ENCODE peak calls at places on chromosomes 3 and 15, in seven cellular contexts. S is CD4-positive, alpha-beta memory T cell; O is OCI-LY7; X is body of pancreas; J is foreskin keratinocyte; V is ovary; C is adrenal gland. R is an unnamed sample. For H3K4me1, the result is how much of the 10 kb centered on the place peaks cover.

GRCh38 chr15:33022629-33023028 is 171.9 kb downstream of the FMN1 start:
- DNase-seq in V (no peak), C (peak), J (peak), O (no peak), X (peak), S (no peak), R (peak)

GRCh38 chr3:170780955-170781354 is 89.0 kb downstream of the RPL22L1 start:
- DNase-seq in V (no peak), J (peak), O (no peak), C (no peak), X (no peak), S (no peak), R (no peak)

GRCh38 chr3:148331111-148331818 is 366.4 kb upstream of the AGTR1 start:
- DNase-seq in V (no peak), C (no peak), O (no peak), J (no peak), X (no peak), S (no peak), R (peak)

GRCh38 chr3:189954733-189955665 is 165.7 kb downstream of the P3H2 start:
- DNase-seq in S (no peak), V (no peak), O (no peak), J (no peak), X (no peak), C (no peak), R (no peak)

GRCh38 chr3:132625613-132626012 is 28.5 kb downstream of the ACKR4 start:
- DNase-seq in V (no peak), S (no peak), X (no peak), C (no peak), J (no peak), O (peak), R (no peak)

GRCh38 chr3:184031187-184031792 is at the start of gene HTR3D:
- DNase-seq in V (no peak), O (no peak), S (no peak), C (no peak), X (no peak), J (no peak), R (no peak)

GRCh38 chr3:140164922-140165590 is 230.1 kb downstream of the CLSTN2 start:
- DNase-seq in X (peak), J (peak), S (no peak), C (no peak), V (no peak), O (no peak), R (no peak)

GRCh38 chr3:60086811-60087210 is 1037.0 kb upstream of the CFAP20DC start:
- DNase-seq in J (peak), S (no peak), X (no peak), V (no peak), C (no peak), O (no peak), R (peak)

GRCh38 chr3:32983124-32983523 is 31.7 kb downstream of the CCR4 start:
- DNase-seq in S (no peak), V (no peak), O (no peak), C (no peak), X (no peak), J (no peak), R (no peak)

GRCh38 chr3:81299486-81299885 is 462.0 kb downstream of the GBE1 start:
- DNase-seq in J (no peak), V (no peak), S (no peak), C (no peak), X (no peak), O (no peak), R (no peak)

GRCh38 chr15:75454471-75455418 is 3.3 kb upstream of the SIN3A start:
- DNase-seq in S (peak), X (peak), J (peak), V (no peak), C (peak), O (peak), R (peak)

DNA sequence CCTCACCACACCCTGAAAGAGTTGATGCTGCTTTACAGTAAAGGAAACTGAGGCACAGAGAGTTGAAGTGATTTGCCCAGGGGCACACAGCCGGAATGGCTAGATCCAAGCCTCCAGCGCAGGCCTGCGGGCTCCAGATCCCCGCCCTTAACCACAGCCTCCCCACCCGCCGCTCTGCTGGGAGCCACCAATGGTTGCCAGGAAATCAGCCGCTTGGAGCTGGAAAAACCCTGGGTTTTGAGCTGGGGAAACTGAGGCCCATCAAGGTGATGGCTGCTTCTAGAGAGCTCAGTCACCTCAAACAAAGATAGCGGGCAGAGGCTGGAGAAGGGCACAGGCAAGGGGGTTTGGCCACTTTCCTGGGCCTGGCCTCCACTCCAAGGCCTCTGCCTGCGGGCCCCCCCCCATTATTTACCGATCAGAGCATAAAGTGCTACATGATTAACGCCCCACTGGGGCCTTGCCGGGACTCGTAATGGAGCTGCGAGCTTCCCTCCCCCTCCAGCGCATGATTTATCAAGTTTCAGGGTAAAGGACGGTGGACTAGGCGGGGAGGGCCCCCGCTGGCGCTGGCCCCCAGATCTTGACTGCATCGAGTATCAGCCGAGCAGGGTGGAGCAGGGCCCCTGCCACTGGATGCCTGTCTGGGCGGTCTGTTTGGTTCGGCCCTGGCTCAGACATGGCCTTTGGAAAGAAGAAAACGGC is 9.2 kb downstream of the PLXND1 start:
- DNase-seq in C (no peak), O (no peak), J (no peak), V (no peak), X (no peak), S (no peak), R (peak)
- H3K4me1 ChIP-seq in C (under half), O (under half), J (under half), V (under half), X (half or more), S (under half), R (under half)

GRCh38 chr3:46710229-46710628 is 7.4 kb downstream of the PRSS50 start:
- DNase-seq in C (no peak), V (peak), O (no peak), X (no peak), J (no peak), S (no peak), R (no peak)

GRCh38 chr3:46710671-46711295 is 6.9 kb downstream of the PRSS50 start:
- DNase-seq in S (no peak), J (no peak), X (no peak), O (no peak), C (peak), V (peak), R (no peak)

GRCh38 chr3:46708401-46709146 is 7.4 kb downstream of the TMIE start:
- DNase-seq in V (peak), S (no peak), X (no peak), O (no peak), J (no peak), C (peak), R (no peak)

GRCh38 chr3:46709721-46710120 is 7.9 kb downstream of the PRSS50 start:
- DNase-seq in C (peak), V (peak), X (no peak), J (no peak), O (no peak), S (no peak), R (no peak)

DNA sequence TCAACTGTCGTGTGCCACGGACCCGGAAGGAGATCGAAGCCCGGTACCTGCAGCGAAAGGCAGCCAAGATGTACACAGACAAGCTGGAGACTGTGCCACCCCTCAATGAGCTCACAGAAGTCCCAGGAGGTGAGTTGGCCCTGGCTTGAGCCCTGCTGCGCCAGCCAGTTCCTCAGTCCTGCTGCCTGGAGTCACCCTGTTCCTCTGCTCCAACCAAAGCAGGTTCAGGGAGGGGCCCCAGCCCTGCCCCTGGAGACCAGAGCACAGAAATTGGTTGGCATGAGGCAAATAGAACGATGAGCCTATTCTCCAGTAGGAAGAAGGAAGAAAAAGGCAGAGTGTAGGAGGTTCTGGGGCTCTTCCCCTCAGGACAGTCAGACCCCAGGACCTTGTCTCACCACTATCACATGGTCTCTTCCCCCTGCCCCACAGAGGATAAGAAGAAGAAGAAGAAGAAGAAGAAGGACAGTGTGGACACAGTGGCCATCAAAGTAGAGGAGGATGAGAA is 8.0 kb downstream of the TMIE start:
- DNase-seq in O (no peak), X (no peak), J (no peak), V (peak), C (no peak), S (no peak), R (no peak)
- H3K4me1 ChIP-seq in O (under half), X (under half), J (under half), V (under half), C (under half), S (under half), R (under half)

DNA sequence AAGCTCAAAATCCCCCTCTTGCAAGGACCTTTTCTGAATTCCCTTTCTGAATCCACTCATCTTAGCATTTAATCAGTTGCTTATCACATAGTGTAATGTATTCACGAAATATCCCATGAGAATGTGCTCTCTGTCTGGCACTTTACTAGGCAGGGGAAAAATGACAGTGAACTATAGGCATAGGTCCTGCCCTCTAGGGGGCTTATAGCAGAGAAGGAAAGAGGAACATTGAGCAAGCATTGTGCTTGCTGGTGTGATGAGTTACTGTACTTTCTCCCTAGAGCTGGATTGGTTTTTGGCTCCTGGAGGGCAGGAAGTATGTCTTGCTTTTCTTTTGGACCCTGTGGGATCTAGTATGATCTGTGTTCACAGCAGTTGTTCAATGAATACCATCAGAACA is 26.5 kb downstream of the DUOX2 start:
- DNase-seq in O (peak), V (no peak), S (no peak), C (no peak), X (no peak), J (no peak), R (no peak)
- H3K4me1 ChIP-seq in O (under half), V (under half), S (under half), C (under half), X (under half), J (under half), R (under half)

DNA sequence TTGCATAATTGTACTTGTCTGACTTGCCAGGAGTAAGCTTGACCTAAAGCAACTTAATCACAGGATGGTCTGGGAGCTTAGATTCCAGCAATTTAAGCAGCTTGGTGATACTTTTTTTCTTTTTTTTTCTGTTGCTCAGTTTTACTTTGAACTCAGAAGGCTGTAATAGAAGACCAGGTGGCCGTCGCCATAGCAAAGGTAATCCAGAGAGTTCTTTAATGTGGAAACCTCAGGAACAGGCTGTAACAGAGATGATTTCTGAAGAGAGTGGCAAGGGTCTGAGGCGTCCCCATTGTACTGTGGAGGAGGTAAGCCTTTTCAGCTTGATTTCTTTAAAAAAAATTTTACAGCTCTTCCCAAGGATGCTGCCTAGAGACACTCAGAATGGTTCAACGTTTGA is 20.1 kb downstream of the SENP2 start:
- DNase-seq in O (no peak), J (no peak), S (no peak), V (no peak), X (no peak), C (no peak), R (no peak)
- H3K4me1 ChIP-seq in O (under half), J (under half), S (under half), V (under half), X (under half), C (under half), R (under half)

R was measured in SJCRH30.